ENCODE peak calls at places on chromosomes 16 and 17, in ten cellular contexts. R is heart right ventricle, T is spleen, B is tibial nerve, Q is psoas muscle, J is ascending aorta, E is mucosa of descending colon, L is cardiac fibroblast, N is GM23338, M is retinal pigment epithelial cell. Z is an unnamed sample.

GRCh38 chr16:58442547-58442946 is 50.3 kb downstream of the GINS3 start:
- DNase-seq in Q (no peak), E (no peak), J (no peak), M (no peak), B (no peak), T (no peak), N (no peak), R (no peak), L (no peak), Z (no peak)

GRCh38 chr17:27332485-27333409 is 38.8 kb downstream of the WSB1 start:
- DNase-seq in Q (peak; percentile 99), L (peak; percentile 97), R (peak; percentile 99), B (peak; percentile 95), M (peak; percentile 95), T (peak; percentile 99), N (peak; percentile 98), E (peak; percentile 99), J (peak; percentile 95), Z (peak; percentile 84)

GRCh38 chr17:68176770-68177169 is 71.1 kb upstream of the AMZ2 start:
- DNase-seq in M (no peak), Q (no peak), N (no peak), B (no peak), R (no peak), E (no peak), L (no peak), J (no peak), T (no peak), Z (no peak)

GRCh38 chr16:2977440-2977839 is 2.8 kb downstream of the PKMYT1 start:
- DNase-seq in N (no peak), J (no peak), L (no peak), Q (no peak), M (no peak), R (no peak), T (no peak), E (peak; percentile 66), B (no peak), Z (no peak)

GRCh38 chr16:89357055-89357454 is 133.3 kb downstream of the ANKRD11 start:
- DNase-seq in T (no peak), B (no peak), E (no peak), Q (peak; percentile 51), J (no peak), M (no peak), R (no peak), N (peak; percentile 65), L (no peak), Z (no peak)

GRCh38 chr17:17342242-17342945 is 39.2 kb downstream of the NT5M start:
- DNase-seq in T (peak; percentile 37), N (no peak), L (no peak), R (no peak), E (no peak), B (no peak), Q (no peak), J (no peak), M (no peak), Z (no peak)

GRCh38 chr17:15279011-15279477 is 13.9 kb upstream of the PMP22 start:
- DNase-seq in R (no peak), B (no peak), T (no peak), L (peak; percentile 92), N (no peak), E (no peak), Q (no peak), M (peak; percentile 81), J (no peak), Z (no peak)

GRCh38 chr16:67650023-67650422 is 5.1 kb downstream of the CARMIL2 start:
- DNase-seq in E (no peak), J (no peak), N (no peak), R (no peak), Q (no peak), T (peak; percentile 21), M (no peak), B (no peak), L (no peak), Z (no peak)

GRCh38 chr16:11386054-11386680 is 40.9 kb downstream of the RMI2 start:
- DNase-seq in B (no peak), L (no peak), E (no peak), J (no peak), N (no peak), M (no peak), R (no peak), Q (no peak), T (peak; percentile 67), Z (no peak)

GRCh38 chr16:1983544-1984346 is at the start of gene GFER:
- DNase-seq in L (peak; percentile 94), Q (peak; percentile 95), T (peak; percentile 96), R (peak; percentile 88), E (peak; percentile 93), J (peak; percentile 52), N (peak; percentile 98), B (peak; percentile 78), M (peak; percentile 68), Z (peak; percentile 74)

GRCh38 chr17:33220031-33220430 is 73.1 kb downstream of the ASIC2 start:
- DNase-seq in Q (no peak), N (no peak), L (no peak), M (no peak), T (no peak), B (no peak), E (no peak), R (no peak), J (no peak), Z (no peak)

GRCh38 chr16:89598199-89598598 is 15.2 kb upstream of the DPEP1 start:
- DNase-seq in N (peak; percentile 48), L (peak; percentile 46), E (no peak), B (no peak), J (no peak), R (no peak), M (peak; percentile 24), Q (no peak), T (no peak), Z (no peak)

GRCh38 chr16:14113344-14113743 is 42.2 kb downstream of the MRTFB start:
- DNase-seq in B (no peak), T (no peak), R (no peak), M (no peak), Q (no peak), J (no peak), E (no peak), N (no peak), L (no peak), Z (no peak)

GRCh38 chr17:7833795-7834553 is at the start of gene KDM6B:
- DNase-seq in E (peak; percentile 97), M (no peak), Q (peak; percentile 96), J (peak; percentile 74), B (peak; percentile 94), N (peak; percentile 97), L (peak; percentile 92), R (peak; percentile 96), T (peak; percentile 97), Z (peak; percentile 65)

GRCh38 chr16:56807011-56807675 is 57.9 kb upstream of the SLC12A3 start:
- DNase-seq in B (no peak), M (no peak), E (no peak), T (no peak), Q (no peak), L (peak; percentile 50), N (no peak), R (no peak), J (no peak), Z (no peak)

GRCh38 chr17:49224198-49224996 is 6.2 kb downstream of the PHOSPHO1 start:
- DNase-seq in N (peak; percentile 80), J (no peak), T (peak; percentile 94), B (no peak), M (no peak), E (peak; percentile 75), Q (peak; percentile 62), L (no peak), R (no peak), Z (no peak)

GRCh38 chr16:17939723-17940122 is 396.8 kb downstream of the NPIPA8 start:
- DNase-seq in M (no peak), Q (no peak), B (no peak), R (no peak), L (no peak), J (no peak), E (no peak), N (no peak), T (no peak), Z (no peak)

GRCh38 chr16:70652322-70652721 is 6.0 kb downstream of the IL34 start:
- DNase-seq in J (no peak), R (no peak), M (no peak), N (no peak), L (peak; percentile 34), E (no peak), B (no peak), T (no peak), Q (no peak), Z (peak; percentile 18)

GRCh38 chr17:74223901-74224300 is 10.5 kb downstream of the TTYH2 start:
- DNase-seq in M (no peak), L (no peak), R (no peak), E (no peak), T (no peak), Q (no peak), N (no peak), B (no peak), J (no peak), Z (no peak)

GRCh38 chr17:42273474-42274272 is 2.5 kb downstream of the STAT5B start:
- DNase-seq in M (no peak), B (no peak), N (no peak), L (no peak), Q (no peak), T (no peak), R (no peak), J (no peak), E (no peak), Z (no peak)
- H3K4me3 ChIP-seq in M (no peak overlapping the region), B (no peak overlapping the region), N (peak overlapping the region; percentile 87), L (no peak overlapping the region), Q (peak overlapping the region; percentile 93), T (peak overlapping the region; percentile 94), R (no peak overlapping the region), J (no peak overlapping the region), E (no peak overlapping the region), Z (no peak overlapping the region)

GRCh38 chr17:65261152-65261551 is 124.0 kb downstream of the RGS9 start:
- DNase-seq in M (no peak), J (no peak), Q (no peak), B (no peak), L (no peak), T (no peak), N (peak; percentile 62), R (no peak), E (no peak), Z (no peak)
- TF ChIP-seq CTCF in M (no peak), J (no peak), Q (no peak), B (no peak), L (peak; percentile 11), T (no peak), N (peak; percentile 61), R (no peak), E (no peak), Z (peak; percentile 23)

GRCh38 chr16:72317378-72317777 is 145.4 kb upstream of the PMFBP1 start:
- DNase-seq in T (no peak), L (peak; percentile 91), N (no peak), R (no peak), E (no peak), M (no peak), B (no peak), Q (no peak), J (no peak), Z (peak; percentile 12)
- H3K4me3 ChIP-seq in T (no peak overlapping the region), L (no peak overlapping the region), N (no peak overlapping the region), R (no peak overlapping the region), E (no peak overlapping the region), M (no peak overlapping the region), B (no peak overlapping the region), Q (no peak overlapping the region), J (no peak overlapping the region), Z (no peak overlapping the region)

DNA sequence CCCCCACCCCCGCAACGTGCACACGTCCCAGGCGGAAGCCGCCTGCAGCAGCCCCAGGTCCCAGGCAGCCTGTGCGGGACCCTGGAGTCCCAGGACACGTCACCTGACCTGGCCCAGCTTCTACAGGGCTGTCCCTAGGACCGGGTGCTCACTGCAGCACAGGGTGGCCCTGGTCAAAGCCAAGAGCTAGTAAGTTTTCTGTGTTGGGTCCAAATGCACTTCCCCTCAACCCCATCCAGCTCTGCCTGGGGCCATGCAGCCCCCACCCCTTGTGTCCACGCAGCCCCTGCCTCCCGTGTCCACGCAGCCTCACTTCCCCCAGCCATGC is 22.1 kb upstream of the PVALEF start:
- DNase-seq in R (no peak), J (no peak), B (no peak), L (no peak), T (no peak), Q (no peak), E (no peak), M (no peak), N (no peak), Z (no peak)
- TF ChIP-seq CTCF in R (no peak), J (no peak), B (no peak), L (no peak), T (no peak), Q (no peak), E (no peak), M (no peak), N (no peak), Z (no peak)

Z was measured in astrocyte of the cerebellum.